ENCODE peak calls at places on chromosomes 5 and 9, in six cellular contexts. One of them, this sample, is unnamed. For H3K4me1, the result is how much of the 10 kb centered on the place peaks cover.

GRCh38 chr9:116494815-116495634 is 192.1 kb upstream of the TRIM32 start:
- DNase-seq in SK-N-SH: no peak
- DNase-seq in fibroblast of lung: no peak
- DNase-seq in esophagus squamous epithelium: no peak
- DNase-seq in lower lobe of right lung: no peak
- DNase-seq in uterus: no peak
- DNase-seq in this sample: no peak

GRCh38 chr5:129656952-129657351 is 90.9 kb upstream of the MINAR2 start:
- DNase-seq in SK-N-SH: no peak
- DNase-seq in fibroblast of lung: no peak
- DNase-seq in uterus: no peak
- DNase-seq in lower lobe of right lung: no peak
- DNase-seq in esophagus squamous epithelium: no peak
- DNase-seq in this sample: no peak

GRCh38 chr5:72125931-72126620 is 18.8 kb downstream of the MAP1B start:
- DNase-seq in fibroblast of lung: no peak
- DNase-seq in uterus: no peak
- DNase-seq in lower lobe of right lung: no peak
- DNase-seq in esophagus squamous epithelium: no peak
- DNase-seq in SK-N-SH: peak
- DNase-seq in this sample: no peak

GRCh38 chr5:86679949-86680348 is 62.2 kb downstream of the COX7C start:
- DNase-seq in SK-N-SH: no peak
- DNase-seq in esophagus squamous epithelium: no peak
- DNase-seq in fibroblast of lung: no peak
- DNase-seq in uterus: no peak
- DNase-seq in lower lobe of right lung: no peak
- DNase-seq in this sample: no peak

GRCh38 chr5:153974131-153974812 is 64.4 kb downstream of the FAM114A2 start:
- DNase-seq in fibroblast of lung: peak
- DNase-seq in esophagus squamous epithelium: no peak
- DNase-seq in uterus: no peak
- DNase-seq in SK-N-SH: peak
- DNase-seq in lower lobe of right lung: no peak
- DNase-seq in this sample: peak

GRCh38 chr9:37975639-37976038 is 71.7 kb upstream of the SLC25A51 start:
- DNase-seq in esophagus squamous epithelium: no peak
- DNase-seq in lower lobe of right lung: no peak
- DNase-seq in SK-N-SH: no peak
- DNase-seq in fibroblast of lung: no peak
- DNase-seq in uterus: no peak
- DNase-seq in this sample: no peak

GRCh38 chr5:59698207-59698606 is 195.3 kb downstream of the PDE4D start:
- DNase-seq in esophagus squamous epithelium: no peak
- DNase-seq in fibroblast of lung: peak
- DNase-seq in SK-N-SH: no peak
- DNase-seq in lower lobe of right lung: no peak
- DNase-seq in uterus: no peak
- DNase-seq in this sample: no peak

GRCh38 chr5:144333336-144333920 is 162.8 kb downstream of the KCTD16 start:
- DNase-seq in fibroblast of lung: peak
- DNase-seq in SK-N-SH: no peak
- DNase-seq in lower lobe of right lung: no peak
- DNase-seq in uterus: no peak
- DNase-seq in esophagus squamous epithelium: no peak
- DNase-seq in this sample: no peak

GRCh38 chr5:112649882-112650281 is 87.8 kb upstream of the APC start:
- DNase-seq in lower lobe of right lung: no peak
- DNase-seq in SK-N-SH: no peak
- DNase-seq in esophagus squamous epithelium: no peak
- DNase-seq in uterus: no peak
- DNase-seq in fibroblast of lung: no peak
- DNase-seq in this sample: no peak

GRCh38 chr5:179343902-179344300 is 1.4 kb downstream of the ADAMTS2 start:
- DNase-seq in esophagus squamous epithelium: no peak
- DNase-seq in uterus: peak
- DNase-seq in SK-N-SH: peak
- DNase-seq in lower lobe of right lung: no peak
- DNase-seq in fibroblast of lung: peak
- DNase-seq in this sample: no peak
- TF ChIP-seq CTCF in esophagus squamous epithelium: peak
- TF ChIP-seq CTCF in uterus: peak
- TF ChIP-seq CTCF in SK-N-SH: no peak
- TF ChIP-seq CTCF in lower lobe of right lung: peak
- TF ChIP-seq CTCF in fibroblast of lung: peak
- TF ChIP-seq CTCF in this sample: no peak

DNA sequence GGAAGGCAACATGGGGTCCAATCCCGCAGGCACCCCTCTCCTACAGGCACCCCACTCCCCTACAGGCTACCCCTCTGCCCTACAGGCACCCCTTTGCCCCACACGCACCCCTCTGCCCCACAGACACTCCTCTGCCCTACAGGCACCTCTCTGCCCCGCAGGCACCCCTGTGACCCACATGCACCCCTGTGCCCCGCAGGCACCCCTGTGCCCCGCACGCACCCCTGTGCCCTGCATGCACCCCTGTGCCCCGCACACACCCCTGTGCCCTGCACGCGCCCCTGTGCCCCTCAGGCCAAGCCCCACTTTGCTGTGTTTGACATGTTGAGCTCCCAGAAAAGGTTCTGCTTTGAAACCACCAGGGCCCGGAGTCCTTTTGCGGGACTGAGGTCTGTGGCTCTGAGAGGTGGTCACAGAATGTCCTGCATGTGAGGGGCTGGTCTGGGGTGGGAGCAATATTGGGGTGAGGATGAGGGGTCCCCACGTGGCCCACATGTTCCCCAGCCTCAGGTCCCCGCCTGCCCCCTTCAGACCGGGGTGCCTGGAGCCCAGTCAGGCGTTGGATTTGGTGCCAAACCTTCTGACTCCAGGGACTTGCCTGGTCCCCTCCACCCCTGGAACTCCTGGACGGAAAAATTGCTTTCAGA is 616 bp upstream of the QRFP start:
- DNase-seq in SK-N-SH: no peak
- DNase-seq in uterus: no peak
- DNase-seq in lower lobe of right lung: no peak
- DNase-seq in fibroblast of lung: no peak
- DNase-seq in esophagus squamous epithelium: no peak
- DNase-seq in this sample: no peak
- H3K4me1 ChIP-seq in SK-N-SH: under half
- H3K4me1 ChIP-seq in uterus: under half
- H3K4me1 ChIP-seq in lower lobe of right lung: under half
- H3K4me1 ChIP-seq in fibroblast of lung: under half
- H3K4me1 ChIP-seq in esophagus squamous epithelium: under half
- H3K4me1 ChIP-seq in this sample: under half

GRCh38 chr5:157030692-157031091 is 28.2 kb downstream of the HAVCR1 start:
- DNase-seq in uterus: no peak
- DNase-seq in esophagus squamous epithelium: no peak
- DNase-seq in fibroblast of lung: no peak
- DNase-seq in SK-N-SH: no peak
- DNase-seq in lower lobe of right lung: no peak
- DNase-seq in this sample: no peak

GRCh38 chr5:157029457-157029856 is 29.5 kb downstream of the HAVCR1 start:
- DNase-seq in fibroblast of lung: no peak
- DNase-seq in lower lobe of right lung: no peak
- DNase-seq in esophagus squamous epithelium: no peak
- DNase-seq in SK-N-SH: no peak
- DNase-seq in uterus: no peak
- DNase-seq in this sample: no peak

GRCh38 chr5:157024213-157024959 is 34.5 kb downstream of the HAVCR1 start:
- DNase-seq in uterus: no peak
- DNase-seq in lower lobe of right lung: no peak
- DNase-seq in fibroblast of lung: no peak
- DNase-seq in esophagus squamous epithelium: no peak
- DNase-seq in SK-N-SH: no peak
- DNase-seq in this sample: no peak

GRCh38 chr5:157025093-157025698 is 33.7 kb downstream of the HAVCR1 start:
- DNase-seq in lower lobe of right lung: no peak
- DNase-seq in esophagus squamous epithelium: no peak
- DNase-seq in uterus: no peak
- DNase-seq in SK-N-SH: no peak
- DNase-seq in fibroblast of lung: no peak
- DNase-seq in this sample: no peak

DNA sequence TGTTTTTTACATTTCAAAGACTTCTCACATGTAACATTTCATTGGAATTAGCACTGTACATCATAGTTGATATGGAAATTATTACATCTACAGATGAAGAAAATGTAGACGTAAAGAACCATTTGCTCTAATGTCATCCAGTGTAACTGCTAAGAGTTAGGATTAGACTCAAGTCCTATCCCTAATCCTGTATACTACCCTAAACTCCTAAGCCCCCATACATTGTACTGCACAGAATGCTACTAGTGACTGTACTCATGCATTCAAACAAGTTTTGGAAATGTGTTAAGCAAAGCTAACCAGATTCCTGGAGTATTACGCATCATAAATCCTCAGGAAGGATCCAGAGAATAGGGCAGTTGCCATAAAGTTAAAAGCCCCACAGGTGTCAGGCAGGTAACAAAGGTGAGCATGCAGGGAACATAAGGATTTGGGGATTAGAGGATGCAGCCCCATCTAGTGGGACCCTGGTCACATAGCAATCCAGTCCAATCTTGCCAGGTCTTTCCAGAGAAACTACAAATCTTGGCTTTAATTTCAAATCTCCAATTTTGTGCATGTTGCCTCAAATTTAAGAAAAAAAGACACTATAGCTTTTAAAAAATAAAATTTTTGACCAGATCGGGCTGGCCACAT is 32.0 kb downstream of the HAVCR1 start:
- DNase-seq in fibroblast of lung: no peak
- DNase-seq in lower lobe of right lung: no peak
- DNase-seq in SK-N-SH: peak
- DNase-seq in uterus: no peak
- DNase-seq in esophagus squamous epithelium: no peak
- DNase-seq in this sample: peak
- TF ChIP-seq CTCF in fibroblast of lung: peak
- TF ChIP-seq CTCF in lower lobe of right lung: peak
- TF ChIP-seq CTCF in SK-N-SH: peak
- TF ChIP-seq CTCF in uterus: no peak
- TF ChIP-seq CTCF in esophagus squamous epithelium: peak
- TF ChIP-seq CTCF in this sample: peak

DNA sequence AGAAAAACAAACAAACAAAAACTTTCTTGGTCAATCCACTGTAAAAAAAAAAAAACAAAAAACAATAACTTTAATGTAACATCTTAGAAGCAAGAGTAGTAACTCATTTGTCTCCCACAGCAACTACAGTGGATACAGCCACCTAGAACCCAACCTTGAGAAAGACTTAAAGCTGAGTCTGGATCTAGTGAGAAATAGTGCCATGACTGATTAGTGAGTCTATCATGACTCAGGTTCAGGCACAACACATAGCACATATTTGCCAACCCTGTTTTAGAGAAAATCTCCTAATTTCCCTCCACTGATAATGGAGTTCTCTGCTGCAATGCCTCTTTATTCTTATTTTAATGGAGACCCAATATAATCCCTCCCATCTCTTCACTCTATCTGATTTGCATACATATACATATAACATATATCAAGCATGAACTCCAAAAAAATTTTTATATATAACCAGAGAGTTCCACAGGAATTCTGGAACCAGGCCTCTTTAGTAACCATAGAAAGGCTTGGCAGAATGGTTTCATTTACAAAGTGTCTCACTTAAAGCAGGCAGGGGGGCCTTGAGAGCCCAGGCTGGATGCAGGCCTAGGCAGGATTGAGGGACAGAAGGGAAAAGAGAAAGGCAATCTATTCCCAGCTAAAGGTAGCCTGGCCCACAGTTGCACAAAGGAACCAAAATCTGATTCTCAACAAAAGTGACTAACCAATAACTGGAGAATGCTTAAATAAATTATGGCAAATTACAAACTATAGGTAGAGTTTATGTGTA is 11.9 kb upstream of the NR4A3 start:
- DNase-seq in uterus: no peak
- DNase-seq in esophagus squamous epithelium: no peak
- DNase-seq in fibroblast of lung: no peak
- DNase-seq in SK-N-SH: no peak
- DNase-seq in lower lobe of right lung: no peak
- DNase-seq in this sample: no peak
- H3K4me1 ChIP-seq in uterus: under half
- H3K4me1 ChIP-seq in esophagus squamous epithelium: under half
- H3K4me1 ChIP-seq in fibroblast of lung: under half
- H3K4me1 ChIP-seq in SK-N-SH: under half
- H3K4me1 ChIP-seq in lower lobe of right lung: under half
- H3K4me1 ChIP-seq in this sample: under half

GRCh38 chr9:35859310-35859994 is 10.7 kb downstream of the OR13J1 start:
- DNase-seq in esophagus squamous epithelium: no peak
- DNase-seq in uterus: no peak
- DNase-seq in lower lobe of right lung: no peak
- DNase-seq in SK-N-SH: peak
- DNase-seq in fibroblast of lung: peak
- DNase-seq in this sample: no peak
- TF ChIP-seq CTCF in esophagus squamous epithelium: no peak
- TF ChIP-seq CTCF in uterus: no peak
- TF ChIP-seq CTCF in lower lobe of right lung: no peak
- TF ChIP-seq CTCF in SK-N-SH: no peak
- TF ChIP-seq CTCF in fibroblast of lung: peak
- TF ChIP-seq CTCF in this sample: no peak

DNA sequence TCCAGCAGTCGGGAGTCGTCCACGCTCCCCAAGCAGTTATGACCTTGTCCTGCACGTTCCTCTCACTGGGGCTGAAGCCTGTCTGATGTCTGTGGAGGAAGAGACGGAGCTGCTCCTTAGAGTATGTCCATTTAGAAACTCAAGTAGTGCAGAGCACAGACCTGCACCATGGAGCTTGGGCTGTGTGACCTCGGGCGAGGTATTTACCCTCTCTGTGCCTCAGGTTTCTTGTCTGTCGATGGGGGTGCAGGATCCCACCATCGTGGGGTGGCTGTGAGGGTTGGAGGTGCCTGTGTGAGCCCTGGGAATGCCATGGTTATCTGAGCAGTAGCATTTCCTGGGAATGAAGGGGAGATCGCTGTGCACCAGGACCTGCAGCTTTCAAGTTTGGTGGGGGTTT is 14.2 kb downstream of the TRAF2 start:
- DNase-seq in fibroblast of lung: no peak
- DNase-seq in lower lobe of right lung: no peak
- DNase-seq in esophagus squamous epithelium: no peak
- DNase-seq in uterus: no peak
- DNase-seq in SK-N-SH: no peak
- DNase-seq in this sample: no peak
- H3K4me1 ChIP-seq in fibroblast of lung: under half
- H3K4me1 ChIP-seq in lower lobe of right lung: under half
- H3K4me1 ChIP-seq in esophagus squamous epithelium: under half
- H3K4me1 ChIP-seq in uterus: under half
- H3K4me1 ChIP-seq in SK-N-SH: under half
- H3K4me1 ChIP-seq in this sample: under half